ENCODE peak calls at places on chromosomes 3 and 15, in five cellular contexts. R is NT2/D1; H is neural progenitor cell; M is CD4-positive, CD25-positive, alpha-beta regulatory T cell; A is cardiac fibroblast. W is an unnamed sample.

GRCh38 chr15:51849866-51850265 is 20.4 kb downstream of the TMOD3 start:
- DNase-seq in H (no peak), A (peak), R (no peak), M (no peak), W (no peak)

GRCh38 chr3:143252931-143253330 is 133.4 kb downstream of the CHST2 start:
- DNase-seq in M (no peak), R (no peak), H (no peak), A (no peak), W (no peak)

GRCh38 chr15:41891946-41892345 is 1.9 kb downstream of the SPTBN5 start:
- DNase-seq in H (no peak), R (no peak), M (no peak), A (no peak), W (no peak)

GRCh38 chr15:73988075-73988969 is 3.8 kb downstream of the STOML1 start:
- DNase-seq in R (no peak), M (no peak), A (no peak), H (no peak), W (no peak)

GRCh38 chr3:114319453-114319852 is 25.6 kb downstream of the TIGIT start:
- DNase-seq in A (peak), M (no peak), R (peak), H (peak), W (no peak)

GRCh38 chr15:99726333-99726732 is 6.9 kb downstream of the LYSMD4 start:
- DNase-seq in H (no peak), M (no peak), A (no peak), R (no peak), W (no peak)

GRCh38 chr3:15007681-15008141 is 57.4 kb downstream of the MRPS25 start:
- DNase-seq in R (no peak), A (peak), M (no peak), H (no peak), W (no peak)

GRCh38 chr3:17038900-17039545 is 154.3 kb downstream of the PLCL2 start:
- DNase-seq in A (no peak), R (no peak), M (no peak), H (no peak), W (no peak)

GRCh38 chr3:32706348-32707025 is 21.5 kb downstream of the CNOT10 start:
- DNase-seq in R (no peak), M (no peak), A (peak), H (no peak), W (no peak)

GRCh38 chr3:127264292-127264691 is 23.6 kb downstream of the PRR20G start:
- DNase-seq in M (no peak), A (no peak), R (no peak), H (no peak), W (no peak)

GRCh38 chr15:100340721-100341661 is 784 bp downstream of the ADAMTS17 start:
- DNase-seq in M (peak), R (no peak), H (peak), A (no peak), W (no peak)

GRCh38 chr3:160921020-160921635 is 165.1 kb downstream of the PPM1L start:
- DNase-seq in R (no peak), H (peak), A (peak), M (no peak), W (no peak)

GRCh38 chr15:42890161-42890913 is 30.2 kb downstream of the TTBK2 start:
- DNase-seq in H (no peak), R (peak), M (no peak), A (peak), W (no peak)

GRCh38 chr3:33360136-33360825 is 79.9 kb downstream of the UBP1 start:
- DNase-seq in A (peak), H (no peak), M (no peak), R (no peak), W (no peak)

GRCh38 chr15:94324835-94325767 is 93.7 kb downstream of the MCTP2 start:
- DNase-seq in M (no peak), A (no peak), H (no peak), R (no peak), W (no peak)

GRCh38 chr15:79432345-79433311 is 492 bp downstream of the MINAR1 start:
- DNase-seq in H (peak), A (peak), R (no peak), M (no peak), W (no peak)

GRCh38 chr3:171792549-171792948 is 17.7 kb downstream of the PLD1 start:
- DNase-seq in A (no peak), R (no peak), H (no peak), M (no peak), W (no peak)

GRCh38 chr15:94119215-94119815 is 112.0 kb upstream of the MCTP2 start:
- DNase-seq in A (no peak), R (no peak), M (no peak), H (peak), W (no peak)

GRCh38 chr3:194167873-194168272 is 31.9 kb downstream of the HES1 start:
- DNase-seq in H (no peak), A (no peak), R (no peak), M (no peak), W (no peak)

GRCh38 chr3:164406281-164406680 is 672.0 kb downstream of the SI start:
- DNase-seq in A (no peak), H (no peak), M (no peak), R (no peak), W (no peak)

GRCh38 chr3:116483135-116483534 is 37.8 kb upstream of the LSAMP start:
- DNase-seq in M (no peak), A (no peak), H (no peak), R (no peak), W (no peak)

GRCh38 chr3:102378216-102378615 is 56.6 kb upstream of the ZPLD1 start:
- DNase-seq in H (no peak), R (no peak), M (no peak), A (no peak), W (no peak)

GRCh38 chr3:42665050-42665878 is 11.8 kb downstream of the ZBTB47 start:
- DNase-seq in M (no peak), H (no peak), R (no peak), A (no peak), W (no peak)

GRCh38 chr3:169241575-169241927 is 422.0 kb downstream of the MECOM start:
- DNase-seq in H (no peak), A (peak), M (no peak), R (no peak), W (no peak)

GRCh38 chr3:157360044-157360443 is 76.6 kb upstream of the PTX3 start:
- DNase-seq in H (no peak), R (no peak), A (peak), M (no peak), W (no peak)

GRCh38 chr15:99279783-99280307 is 28.6 kb downstream of the LRRC28 start:
- DNase-seq in R (no peak), H (no peak), A (no peak), M (no peak), W (no peak)

GRCh38 chr3:81380234-81380633 is 381.2 kb downstream of the GBE1 start:
- DNase-seq in A (no peak), R (no peak), H (no peak), M (no peak), W (no peak)

GRCh38 chr3:60094392-60094947 is 1044.6 kb upstream of the CFAP20DC start:
- DNase-seq in H (no peak), R (no peak), M (no peak), A (no peak), W (no peak)

GRCh38 chr15:101684384-101684783 is 32.2 kb upstream of the TM2D3 start:
- DNase-seq in H (no peak), M (no peak), R (no peak), A (peak), W (no peak)

GRCh38 chr3:111773484-111773883 is 85.6 kb upstream of the PHLDB2 start:
- DNase-seq in H (no peak), R (no peak), M (no peak), A (no peak), W (no peak)

GRCh38 chr3:30477149-30477921 is 129.1 kb upstream of the TGFBR2 start:
- DNase-seq in R (no peak), A (no peak), M (no peak), H (no peak), W (no peak)

GRCh38 chr3:168863561-168863960 is 767.8 kb upstream of the GOLIM4 start:
- DNase-seq in R (no peak), H (no peak), A (no peak), M (no peak), W (no peak)

GRCh38 chr3:84881288-84881687 is 77.5 kb upstream of the CADM2 start:
- DNase-seq in A (no peak), M (no peak), R (no peak), H (no peak), W (no peak)

GRCh38 chr15:66135664-66136063 is 117.9 kb downstream of the MEGF11 start:
- DNase-seq in A (no peak), H (no peak), M (no peak), R (no peak), W (no peak)

GRCh38 chr3:113948015-113948917 is 453 bp downstream of the ZDHHC23 start:
- DNase-seq in H (peak), R (peak), A (no peak), M (peak), W (peak)

GRCh38 chr3:198071602-198072285 is 111.7 kb downstream of the LMLN start:
- DNase-seq in M (no peak), A (peak), H (peak), R (peak), W (no peak)

GRCh38 chr3:33317963-33318708 is 40.9 kb downstream of the FBXL2 start:
- DNase-seq in A (peak), H (no peak), M (no peak), R (no peak), W (no peak)

GRCh38 chr3:82224661-82225060 is 463.2 kb upstream of the GBE1 start:
- DNase-seq in M (no peak), A (no peak), H (no peak), R (no peak), W (no peak)

GRCh38 chr3:48662753-48663488 is at the start of gene CELSR3:
- DNase-seq in M (peak), A (peak), H (peak), R (peak), W (peak)

GRCh38 chr15:67836477-67836876 is 3.4 kb downstream of the RNU6-1 start:
- DNase-seq in H (peak), M (peak), A (peak), R (no peak), W (no peak)

GRCh38 chr15:67836955-67837354 is 2.9 kb downstream of the RNU6-1 start:
- DNase-seq in M (no peak), H (no peak), R (no peak), A (no peak), W (no peak)

GRCh38 chr15:67834593-67835348 is 5.1 kb downstream of the RNU6-1 start:
- DNase-seq in H (peak), R (no peak), M (no peak), A (no peak), W (no peak)

GRCh38 chr15:67835349-67836133 is 4.3 kb downstream of the RNU6-1 start:
- DNase-seq in M (no peak), H (peak), R (no peak), A (no peak), W (no peak)

DNA sequence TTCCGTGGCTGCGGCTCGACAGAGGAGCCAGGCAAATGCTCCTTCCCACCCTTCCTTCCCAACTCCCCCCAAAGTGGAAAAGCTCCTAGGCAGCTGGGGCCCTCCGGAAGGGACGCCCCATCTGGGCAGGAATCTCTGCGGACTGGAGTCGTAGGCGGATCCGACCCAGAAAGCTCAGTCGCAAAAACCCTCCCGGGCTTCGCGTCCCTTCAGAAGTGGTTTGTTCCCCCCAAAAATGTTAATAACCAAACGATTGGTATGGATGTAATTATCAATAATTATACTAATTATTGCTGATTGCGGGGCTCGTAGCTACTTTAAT is 3.8 kb downstream of the RNU6-1 start:
- DNase-seq in A (no peak), R (no peak), H (peak), M (no peak), W (no peak)
- H3K4me3 ChIP-seq in A (peak), R (peak), H (peak), M (peak), W (peak)

GRCh38 chr15:45450468-45450867 is 72.1 kb downstream of the SLC30A4 start:
- DNase-seq in M (no peak), H (no peak), A (no peak), R (no peak), W (no peak)
- H3K4me3 ChIP-seq in M (no peak), H (no peak), A (no peak), R (no peak), W (peak)

DNA sequence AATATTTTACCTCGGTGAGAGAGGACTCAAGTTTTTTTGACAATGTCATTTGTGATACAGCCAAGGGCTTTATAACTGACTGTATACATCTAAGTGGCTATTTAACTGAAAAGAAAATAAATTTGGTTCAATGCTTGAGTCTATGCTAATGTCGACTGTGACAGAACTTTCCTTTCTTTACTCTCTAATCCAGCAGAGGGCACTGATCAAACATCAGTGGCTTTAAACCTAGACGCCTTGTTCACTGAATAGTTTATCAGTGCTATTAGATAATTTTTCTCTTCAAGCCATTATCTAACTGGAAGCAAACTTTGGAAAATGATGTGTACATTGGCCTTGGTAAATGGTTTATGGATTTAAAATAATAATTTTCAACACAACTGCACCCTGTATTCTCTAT is 285.1 kb downstream of the CHL1 start:
- DNase-seq in M (no peak), A (peak), R (no peak), H (no peak), W (no peak)
- H3K4me3 ChIP-seq in M (no peak), A (no peak), R (no peak), H (no peak), W (no peak)

GRCh38 chr15:69089258-69089657 is 71.2 kb upstream of the GLCE start:
- DNase-seq in R (no peak), A (no peak), H (no peak), M (no peak), W (no peak)
- H3K4me3 ChIP-seq in R (no peak), A (no peak), H (no peak), M (no peak), W (no peak)

GRCh38 chr15:31344266-31344665 is 17.6 kb downstream of the KLF13 start:
- DNase-seq in R (no peak), M (no peak), H (no peak), A (no peak), W (peak)
- H3K4me3 ChIP-seq in R (no peak), M (peak), H (no peak), A (no peak), W (no peak)

DNA sequence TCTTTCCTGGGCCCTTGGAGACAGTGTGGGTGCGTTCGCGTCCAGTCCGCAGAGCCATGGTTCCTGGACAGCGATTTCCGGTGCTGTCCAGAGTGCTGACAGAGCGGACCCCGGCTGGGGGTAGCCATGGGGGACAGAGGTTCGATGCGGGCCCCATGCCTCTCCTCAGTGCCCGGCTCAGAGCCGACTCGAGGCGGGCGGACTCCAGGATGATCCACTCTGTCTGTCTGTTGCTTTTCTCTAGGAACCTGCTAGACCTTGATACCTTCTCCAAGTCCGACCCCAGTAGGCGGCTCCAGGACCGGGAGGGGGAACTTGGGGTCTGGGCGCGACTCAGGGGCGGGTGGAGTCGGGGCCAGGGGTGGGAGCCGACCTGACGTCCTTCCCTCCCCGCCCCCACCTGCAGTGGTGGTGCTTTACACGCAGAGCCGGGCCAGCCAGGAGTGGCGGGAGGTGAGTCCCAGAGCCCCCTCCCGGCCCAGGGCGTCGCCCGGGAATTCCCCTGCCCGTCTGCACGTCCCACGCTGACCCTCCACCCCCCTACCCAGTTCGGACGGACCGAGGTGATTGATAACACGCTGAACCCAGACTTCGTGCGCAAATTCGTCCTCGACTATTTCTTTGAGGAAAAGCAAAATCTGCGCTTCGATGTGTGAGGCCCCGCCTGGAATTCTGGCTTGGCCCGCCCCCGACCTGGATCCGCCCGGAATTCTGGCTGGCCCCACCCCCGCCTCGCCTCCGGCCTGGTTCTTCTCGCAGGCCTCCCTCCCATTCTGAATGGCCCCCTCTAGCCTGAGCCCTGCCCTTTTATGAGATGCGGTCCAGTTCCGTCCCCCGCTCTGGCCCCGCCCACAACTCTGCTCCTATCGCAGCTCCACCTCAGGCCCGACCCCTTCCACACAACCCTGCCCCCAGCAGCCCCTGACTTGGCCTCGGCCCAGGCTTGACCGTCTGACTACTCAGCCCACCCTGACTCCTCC is 1.0 kb downstream of the CPNE9 start:
- DNase-seq in A (peak), H (peak), R (peak), M (no peak), W (peak)
- H3K4me3 ChIP-seq in A (peak), H (peak), R (peak), M (no peak), W (peak)

GRCh38 chr3:67384790-67385397 is 269.5 kb downstream of the SUCLG2 start:
- DNase-seq in A (peak), R (peak), M (no peak), H (peak), W (no peak)
- H3K4me3 ChIP-seq in A (no peak), R (no peak), M (no peak), H (no peak), W (no peak)

GRCh38 chr3:52023101-52023770 is 27.5 kb upstream of the RPL29 start:
- DNase-seq in A (no peak), H (no peak), R (no peak), M (no peak), W (no peak)
- H3K4me3 ChIP-seq in A (no peak), H (no peak), R (no peak), M (no peak), W (peak)